ENCODE peak calls at places on chromosome 11, in seven cellular contexts. One of them, this sample, is unnamed.

GRCh38 chr11:5204787-5205186 is 4.3 kb upstream of the OR51V1 start:
- DNase-seq in CD8-positive, alpha-beta T cell: no peak
- DNase-seq in body of pancreas: no peak
- DNase-seq in activated CD4-positive, alpha-beta T cell treated with anti-CD3 and anti-CD28 coated beads, Interleukin-2, amount 50 U/mL, for 24 hours: no peak
- DNase-seq in left ventricle myocardium superior: no peak
- DNase-seq in stimulated activated CD8-positive, alpha-beta memory T cell treated with anti-CD3 and anti-CD28 coated beads, Interleukin-15, amount 100 ng/mL, for 4 hours: no peak
- DNase-seq in epithelial cell of esophagus: peak
- DNase-seq in this sample: peak

GRCh38 chr11:2738551-2739431 is 39.0 kb upstream of the KCNQ1OT1 start:
- DNase-seq in body of pancreas: no peak
- DNase-seq in epithelial cell of esophagus: no peak
- DNase-seq in stimulated activated CD8-positive, alpha-beta memory T cell treated with anti-CD3 and anti-CD28 coated beads, Interleukin-15, amount 100 ng/mL, for 4 hours: no peak
- DNase-seq in activated CD4-positive, alpha-beta T cell treated with anti-CD3 and anti-CD28 coated beads, Interleukin-2, amount 50 U/mL, for 24 hours: no peak
- DNase-seq in left ventricle myocardium superior: no peak
- DNase-seq in CD8-positive, alpha-beta T cell: no peak
- DNase-seq in this sample: no peak

GRCh38 chr11:726278-726915 is 20.4 kb downstream of the EPS8L2 start:
- DNase-seq in body of pancreas: peak
- DNase-seq in left ventricle myocardium superior: peak
- DNase-seq in activated CD4-positive, alpha-beta T cell treated with anti-CD3 and anti-CD28 coated beads, Interleukin-2, amount 50 U/mL, for 24 hours: no peak
- DNase-seq in stimulated activated CD8-positive, alpha-beta memory T cell treated with anti-CD3 and anti-CD28 coated beads, Interleukin-15, amount 100 ng/mL, for 4 hours: peak
- DNase-seq in CD8-positive, alpha-beta T cell: no peak
- DNase-seq in epithelial cell of esophagus: peak
- DNase-seq in this sample: peak

GRCh38 chr11:132101861-132102260 is 731.4 kb downstream of the NTM start:
- DNase-seq in stimulated activated CD8-positive, alpha-beta memory T cell treated with anti-CD3 and anti-CD28 coated beads, Interleukin-15, amount 100 ng/mL, for 4 hours: no peak
- DNase-seq in left ventricle myocardium superior: no peak
- DNase-seq in activated CD4-positive, alpha-beta T cell treated with anti-CD3 and anti-CD28 coated beads, Interleukin-2, amount 50 U/mL, for 24 hours: no peak
- DNase-seq in body of pancreas: no peak
- DNase-seq in epithelial cell of esophagus: no peak
- DNase-seq in CD8-positive, alpha-beta T cell: no peak
- DNase-seq in this sample: peak

GRCh38 chr11:72058416-72059034 is 21.8 kb downstream of the NUMA1 start:
- DNase-seq in epithelial cell of esophagus: peak
- DNase-seq in body of pancreas: no peak
- DNase-seq in stimulated activated CD8-positive, alpha-beta memory T cell treated with anti-CD3 and anti-CD28 coated beads, Interleukin-15, amount 100 ng/mL, for 4 hours: no peak
- DNase-seq in CD8-positive, alpha-beta T cell: no peak
- DNase-seq in left ventricle myocardium superior: no peak
- DNase-seq in activated CD4-positive, alpha-beta T cell treated with anti-CD3 and anti-CD28 coated beads, Interleukin-2, amount 50 U/mL, for 24 hours: no peak
- DNase-seq in this sample: no peak

GRCh38 chr11:119650251-119650650 is 78.7 kb downstream of the NECTIN1 start:
- DNase-seq in left ventricle myocardium superior: no peak
- DNase-seq in activated CD4-positive, alpha-beta T cell treated with anti-CD3 and anti-CD28 coated beads, Interleukin-2, amount 50 U/mL, for 24 hours: no peak
- DNase-seq in stimulated activated CD8-positive, alpha-beta memory T cell treated with anti-CD3 and anti-CD28 coated beads, Interleukin-15, amount 100 ng/mL, for 4 hours: no peak
- DNase-seq in body of pancreas: no peak
- DNase-seq in epithelial cell of esophagus: peak
- DNase-seq in CD8-positive, alpha-beta T cell: no peak
- DNase-seq in this sample: no peak

GRCh38 chr11:111736191-111736590 is 30.0 kb downstream of the PPP2R1B start:
- DNase-seq in CD8-positive, alpha-beta T cell: no peak
- DNase-seq in body of pancreas: no peak
- DNase-seq in left ventricle myocardium superior: peak
- DNase-seq in epithelial cell of esophagus: no peak
- DNase-seq in activated CD4-positive, alpha-beta T cell treated with anti-CD3 and anti-CD28 coated beads, Interleukin-2, amount 50 U/mL, for 24 hours: no peak
- DNase-seq in stimulated activated CD8-positive, alpha-beta memory T cell treated with anti-CD3 and anti-CD28 coated beads, Interleukin-15, amount 100 ng/mL, for 4 hours: no peak
- DNase-seq in this sample: peak

GRCh38 chr11:61113209-61113608 is 10.9 kb downstream of the CD5 start:
- DNase-seq in epithelial cell of esophagus: no peak
- DNase-seq in CD8-positive, alpha-beta T cell: no peak
- DNase-seq in stimulated activated CD8-positive, alpha-beta memory T cell treated with anti-CD3 and anti-CD28 coated beads, Interleukin-15, amount 100 ng/mL, for 4 hours: no peak
- DNase-seq in activated CD4-positive, alpha-beta T cell treated with anti-CD3 and anti-CD28 coated beads, Interleukin-2, amount 50 U/mL, for 24 hours: no peak
- DNase-seq in left ventricle myocardium superior: no peak
- DNase-seq in body of pancreas: no peak
- DNase-seq in this sample: no peak

GRCh38 chr11:70176940-70177689 is 26.0 kb upstream of the FADD start:
- DNase-seq in activated CD4-positive, alpha-beta T cell treated with anti-CD3 and anti-CD28 coated beads, Interleukin-2, amount 50 U/mL, for 24 hours: peak
- DNase-seq in stimulated activated CD8-positive, alpha-beta memory T cell treated with anti-CD3 and anti-CD28 coated beads, Interleukin-15, amount 100 ng/mL, for 4 hours: peak
- DNase-seq in left ventricle myocardium superior: peak
- DNase-seq in body of pancreas: no peak
- DNase-seq in CD8-positive, alpha-beta T cell: peak
- DNase-seq in epithelial cell of esophagus: no peak
- DNase-seq in this sample: no peak

GRCh38 chr11:8260202-8260996 is 3.3 kb downstream of the LMO1 start:
- DNase-seq in stimulated activated CD8-positive, alpha-beta memory T cell treated with anti-CD3 and anti-CD28 coated beads, Interleukin-15, amount 100 ng/mL, for 4 hours: no peak
- DNase-seq in activated CD4-positive, alpha-beta T cell treated with anti-CD3 and anti-CD28 coated beads, Interleukin-2, amount 50 U/mL, for 24 hours: no peak
- DNase-seq in body of pancreas: peak
- DNase-seq in CD8-positive, alpha-beta T cell: no peak
- DNase-seq in left ventricle myocardium superior: peak
- DNase-seq in epithelial cell of esophagus: no peak
- DNase-seq in this sample: no peak

GRCh38 chr11:47388697-47389576 is 10.6 kb upstream of the SPI1 start:
- DNase-seq in epithelial cell of esophagus: peak
- DNase-seq in CD8-positive, alpha-beta T cell: no peak
- DNase-seq in stimulated activated CD8-positive, alpha-beta memory T cell treated with anti-CD3 and anti-CD28 coated beads, Interleukin-15, amount 100 ng/mL, for 4 hours: no peak
- DNase-seq in left ventricle myocardium superior: no peak
- DNase-seq in body of pancreas: no peak
- DNase-seq in activated CD4-positive, alpha-beta T cell treated with anti-CD3 and anti-CD28 coated beads, Interleukin-2, amount 50 U/mL, for 24 hours: no peak
- DNase-seq in this sample: no peak

GRCh38 chr11:72227316-72228228 is 3.0 kb downstream of the INPPL1 start:
- DNase-seq in stimulated activated CD8-positive, alpha-beta memory T cell treated with anti-CD3 and anti-CD28 coated beads, Interleukin-15, amount 100 ng/mL, for 4 hours: no peak
- DNase-seq in CD8-positive, alpha-beta T cell: no peak
- DNase-seq in left ventricle myocardium superior: peak
- DNase-seq in activated CD4-positive, alpha-beta T cell treated with anti-CD3 and anti-CD28 coated beads, Interleukin-2, amount 50 U/mL, for 24 hours: no peak
- DNase-seq in epithelial cell of esophagus: peak
- DNase-seq in body of pancreas: no peak
- DNase-seq in this sample: peak

GRCh38 chr11:36890841-36891240 is 292.8 kb upstream of the RAG2 start:
- DNase-seq in stimulated activated CD8-positive, alpha-beta memory T cell treated with anti-CD3 and anti-CD28 coated beads, Interleukin-15, amount 100 ng/mL, for 4 hours: no peak
- DNase-seq in body of pancreas: no peak
- DNase-seq in activated CD4-positive, alpha-beta T cell treated with anti-CD3 and anti-CD28 coated beads, Interleukin-2, amount 50 U/mL, for 24 hours: no peak
- DNase-seq in epithelial cell of esophagus: no peak
- DNase-seq in CD8-positive, alpha-beta T cell: no peak
- DNase-seq in left ventricle myocardium superior: no peak
- DNase-seq in this sample: no peak

This sample was measured in astrocyte of the hippocampus.